ENCODE peak calls at places on chromosomes 16 and 17, in four cellular contexts. One of them, this sample, is unnamed.

GRCh38 chr16:22322021-22322471 is 24.8 kb downstream of the POLR3E start:
- DNase-seq in fibroblast of lung: no peak
- DNase-seq in MM.1S: no peak
- DNase-seq in uterus: no peak
- DNase-seq in this sample: no peak

GRCh38 chr17:63929860-63930766 is 2.0 kb downstream of the CD79B start:
- DNase-seq in fibroblast of lung: peak; percentile 2
- DNase-seq in uterus: no peak
- DNase-seq in MM.1S: no peak
- DNase-seq in this sample: no peak

GRCh38 chr17:71679832-71680231 is 441.0 kb upstream of the SOX9 start:
- DNase-seq in uterus: no peak
- DNase-seq in fibroblast of lung: no peak
- DNase-seq in MM.1S: no peak
- DNase-seq in this sample: no peak

GRCh38 chr16:29920690-29921371 is 5.2 kb downstream of the KCTD13 start:
- DNase-seq in fibroblast of lung: no peak
- DNase-seq in uterus: no peak
- DNase-seq in MM.1S: no peak
- DNase-seq in this sample: no peak

GRCh38 chr16:57736419-57737281 is 1.1 kb downstream of the KATNB1 start:
- DNase-seq in uterus: no peak
- DNase-seq in fibroblast of lung: peak; percentile 82
- DNase-seq in MM.1S: peak; percentile 40
- DNase-seq in this sample: peak; percentile 75

GRCh38 chr17:13367154-13367553 is 234.6 kb downstream of the HS3ST3A1 start:
- DNase-seq in MM.1S: no peak
- DNase-seq in fibroblast of lung: no peak
- DNase-seq in uterus: no peak
- DNase-seq in this sample: peak; percentile 37

GRCh38 chr16:83981799-83982198 is 13.8 kb downstream of the NECAB2 start:
- DNase-seq in MM.1S: no peak
- DNase-seq in uterus: no peak
- DNase-seq in fibroblast of lung: no peak
- DNase-seq in this sample: no peak

GRCh38 chr16:79469999-79470398 is 130.5 kb downstream of the MAF start:
- DNase-seq in fibroblast of lung: no peak
- DNase-seq in uterus: no peak
- DNase-seq in MM.1S: no peak
- DNase-seq in this sample: no peak

GRCh38 chr17:20206591-20206990 is 197.4 kb downstream of the SPECC1 start:
- DNase-seq in fibroblast of lung: peak; percentile 85
- DNase-seq in uterus: no peak
- DNase-seq in MM.1S: no peak
- DNase-seq in this sample: peak; percentile 77

GRCh38 chr17:72392056-72393010 is 271.5 kb downstream of the SOX9 start:
- DNase-seq in fibroblast of lung: peak; percentile 88
- DNase-seq in uterus: no peak
- DNase-seq in MM.1S: peak; percentile 24
- DNase-seq in this sample: peak; percentile 96

GRCh38 chr17:36926226-36926625 is 11.0 kb upstream of the LHX1 start:
- DNase-seq in fibroblast of lung: no peak
- DNase-seq in MM.1S: no peak
- DNase-seq in uterus: no peak
- DNase-seq in this sample: no peak

GRCh38 chr17:32268734-32269288 is 3.2 kb downstream of the RHBDL3 start:
- DNase-seq in uterus: no peak
- DNase-seq in fibroblast of lung: no peak
- DNase-seq in MM.1S: no peak
- DNase-seq in this sample: no peak

GRCh38 chr17:17877548-17878358 is 41.0 kb upstream of the SREBF1 start:
- DNase-seq in uterus: peak; percentile 82
- DNase-seq in fibroblast of lung: peak; percentile 97
- DNase-seq in MM.1S: no peak
- DNase-seq in this sample: peak; percentile 85

GRCh38 chr16:89606006-89606405 is 7.4 kb upstream of the DPEP1 start:
- DNase-seq in fibroblast of lung: no peak
- DNase-seq in MM.1S: no peak
- DNase-seq in uterus: no peak
- DNase-seq in this sample: no peak

GRCh38 chr17:41417576-41418015 is 6.8 kb downstream of the KRT37 start:
- DNase-seq in fibroblast of lung: no peak
- DNase-seq in uterus: no peak
- DNase-seq in MM.1S: peak; percentile 29
- DNase-seq in this sample: no peak

GRCh38 chr16:88407042-88407420 is 24.3 kb downstream of the ZNF469 start:
- DNase-seq in fibroblast of lung: no peak
- DNase-seq in uterus: no peak
- DNase-seq in MM.1S: no peak
- DNase-seq in this sample: no peak

GRCh38 chr17:75695141-75695829 is 26.0 kb upstream of the ITGB4 start:
- DNase-seq in MM.1S: no peak
- DNase-seq in fibroblast of lung: peak; percentile 24
- DNase-seq in uterus: no peak
- DNase-seq in this sample: peak; percentile 75

GRCh38 chr16:19033761-19034160 is 33.7 kb upstream of the COQ7 start:
- DNase-seq in fibroblast of lung: no peak
- DNase-seq in MM.1S: no peak
- DNase-seq in uterus: no peak
- DNase-seq in this sample: no peak

GRCh38 chr16:73172621-73173312 is 124.8 kb upstream of the ZFHX3 start:
- DNase-seq in uterus: peak; percentile 85
- DNase-seq in MM.1S: no peak
- DNase-seq in fibroblast of lung: peak; percentile 98
- DNase-seq in this sample: peak; percentile 99

GRCh38 chr17:21573961-21574610 is 118.2 kb upstream of the KCNJ18 start:
- DNase-seq in MM.1S: no peak
- DNase-seq in uterus: peak; percentile 72
- DNase-seq in fibroblast of lung: peak; percentile 85
- DNase-seq in this sample: peak; percentile 81

GRCh38 chr16:59021751-59022150 is 287.6 kb upstream of the GOT2 start:
- DNase-seq in fibroblast of lung: peak; percentile 44
- DNase-seq in uterus: no peak
- DNase-seq in MM.1S: no peak
- DNase-seq in this sample: peak; percentile 27

GRCh38 chr16:85359147-85359822 is 247.0 kb upstream of the CIBAR2 start:
- DNase-seq in uterus: no peak
- DNase-seq in fibroblast of lung: peak; percentile 90
- DNase-seq in MM.1S: no peak
- DNase-seq in this sample: peak; percentile 31

GRCh38 chr16:84909686-84910085 is 89.9 kb downstream of the CRISPLD2 start:
- DNase-seq in uterus: no peak
- DNase-seq in MM.1S: no peak
- DNase-seq in fibroblast of lung: no peak
- DNase-seq in this sample: no peak

GRCh38 chr16:57185446-57185944 is 344 bp downstream of the PSME3IP1 start:
- DNase-seq in uterus: peak; percentile 55
- DNase-seq in MM.1S: no peak
- DNase-seq in fibroblast of lung: peak; percentile 60
- DNase-seq in this sample: peak; percentile 84

GRCh38 chr16:9334091-9334490 is 242.6 kb downstream of the HAPSTR1 start:
- DNase-seq in fibroblast of lung: no peak
- DNase-seq in MM.1S: no peak
- DNase-seq in uterus: no peak
- DNase-seq in this sample: no peak

GRCh38 chr16:4175849-4176248 is 59.6 kb upstream of the ADCY9 start:
- DNase-seq in MM.1S: no peak
- DNase-seq in fibroblast of lung: no peak
- DNase-seq in uterus: no peak
- DNase-seq in this sample: no peak

GRCh38 chr16:64615647-64616280 is 506.1 kb downstream of the CDH11 start:
- DNase-seq in fibroblast of lung: peak; percentile 50
- DNase-seq in MM.1S: peak; percentile 50
- DNase-seq in uterus: no peak
- DNase-seq in this sample: no peak

GRCh38 chr17:61393904-61394629 is 5.6 kb upstream of the TBX2 start:
- DNase-seq in fibroblast of lung: peak; percentile 61
- DNase-seq in uterus: no peak
- DNase-seq in MM.1S: no peak
- DNase-seq in this sample: no peak

GRCh38 chr16:69917739-69918138 is 33.4 kb upstream of the CLEC18A start:
- DNase-seq in uterus: peak; percentile 73
- DNase-seq in fibroblast of lung: peak; percentile 94
- DNase-seq in MM.1S: no peak
- DNase-seq in this sample: peak; percentile 98

GRCh38 chr17:76701471-76701967 is 9.2 kb downstream of the MXRA7 start:
- DNase-seq in fibroblast of lung: no peak
- DNase-seq in MM.1S: no peak
- DNase-seq in uterus: no peak
- DNase-seq in this sample: no peak

DNA sequence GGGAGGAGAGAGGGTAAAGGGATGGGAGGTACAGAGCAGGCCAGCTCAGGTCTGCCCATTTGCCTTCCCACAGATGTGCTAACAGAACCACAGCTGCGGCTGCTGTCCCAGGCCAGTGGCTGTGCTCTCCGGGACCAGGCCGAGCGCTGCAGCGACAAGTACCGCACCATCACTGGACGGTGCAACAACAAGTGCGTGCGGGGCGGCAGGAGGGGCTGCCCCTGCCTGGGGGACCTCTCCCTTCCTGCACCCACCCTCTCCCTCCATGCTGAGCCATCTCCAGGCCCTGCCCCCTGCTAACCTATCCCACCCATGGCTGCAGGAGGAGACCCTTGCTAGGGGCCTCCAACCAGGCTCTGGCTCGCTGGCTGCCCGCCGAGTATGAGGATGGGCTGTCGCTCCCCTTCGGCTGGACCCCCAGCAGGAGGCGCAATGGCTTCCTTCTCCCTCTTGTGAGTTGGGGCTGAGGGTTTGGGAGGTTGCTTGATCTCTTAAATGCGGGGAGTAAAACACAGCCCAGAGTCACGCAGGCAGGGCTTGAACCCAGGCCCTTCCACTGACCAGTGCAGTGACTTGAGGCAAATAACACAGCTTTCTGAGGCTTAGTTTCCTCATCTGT is 1.2 kb downstream of the EPX start:
- DNase-seq in fibroblast of lung: no peak
- DNase-seq in MM.1S: no peak
- DNase-seq in uterus: no peak
- DNase-seq in this sample: no peak
- TF ChIP-seq CTCF in fibroblast of lung: no peak
- TF ChIP-seq CTCF in MM.1S: peak; percentile 20
- TF ChIP-seq CTCF in uterus: no peak
- TF ChIP-seq CTCF in this sample: no peak

GRCh38 chr17:74427048-74427762 is 4.7 kb upstream of the GPRC5C start:
- DNase-seq in uterus: no peak
- DNase-seq in MM.1S: no peak
- DNase-seq in fibroblast of lung: no peak
- DNase-seq in this sample: no peak
- H3K4me3 ChIP-seq in uterus: no peak overlapping the region
- H3K4me3 ChIP-seq in MM.1S: no peak overlapping the region
- H3K4me3 ChIP-seq in fibroblast of lung: no peak overlapping the region
- H3K4me3 ChIP-seq in this sample: no peak overlapping the region

DNA sequence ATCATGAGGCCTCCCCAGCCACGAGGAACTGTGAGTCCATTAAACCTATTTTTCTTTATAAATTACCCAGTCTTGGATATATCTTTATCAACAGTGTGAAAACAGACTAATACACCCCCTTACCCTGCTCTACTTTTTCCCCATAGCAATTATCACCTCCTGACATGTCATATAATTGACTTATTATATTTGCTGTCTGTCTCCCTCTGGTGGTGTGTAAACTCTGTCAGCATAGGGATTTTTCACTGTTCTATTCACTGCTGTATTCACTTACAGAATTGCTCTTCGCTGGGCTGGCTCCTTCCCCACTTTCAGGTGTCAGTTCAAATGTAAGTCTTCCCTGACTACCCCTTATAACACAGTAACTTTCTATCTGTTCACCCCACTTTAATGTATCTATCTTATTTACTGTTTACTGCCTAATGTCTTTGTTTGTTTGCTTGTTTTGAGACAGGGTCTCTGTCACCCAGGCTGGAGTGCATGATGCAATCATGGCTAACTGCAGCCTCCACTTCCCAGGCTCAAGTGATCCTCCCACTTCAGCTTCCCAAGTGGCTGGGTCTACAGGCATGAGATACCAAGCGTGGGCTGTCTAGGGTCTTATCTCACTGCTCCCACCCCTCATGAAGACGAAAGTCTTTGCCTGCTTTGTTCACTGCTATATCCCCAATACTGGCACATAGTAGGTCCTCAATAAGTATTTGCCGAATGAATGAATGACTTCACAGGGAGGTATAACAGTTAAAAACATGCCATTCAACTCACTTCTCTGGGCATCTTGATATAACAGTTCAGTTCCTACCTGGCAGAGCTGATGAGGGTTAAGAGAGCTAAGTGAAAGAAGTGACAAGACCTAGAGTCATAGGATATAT is 52.4 kb upstream of the CDH3 start:
- DNase-seq in uterus: no peak
- DNase-seq in fibroblast of lung: no peak
- DNase-seq in MM.1S: no peak
- DNase-seq in this sample: peak; percentile 12
- TF ChIP-seq CTCF in uterus: no peak
- TF ChIP-seq CTCF in fibroblast of lung: no peak
- TF ChIP-seq CTCF in MM.1S: peak; percentile 37
- TF ChIP-seq CTCF in this sample: peak; percentile 32

GRCh38 chr17:42853968-42854790 is 3.2 kb downstream of the AOC3 start:
- DNase-seq in MM.1S: no peak
- DNase-seq in fibroblast of lung: no peak
- DNase-seq in uterus: no peak
- DNase-seq in this sample: no peak
- H3K4me3 ChIP-seq in MM.1S: peak overlapping the region; percentile 15
- H3K4me3 ChIP-seq in fibroblast of lung: no peak overlapping the region
- H3K4me3 ChIP-seq in uterus: peak overlapping the region; percentile 19
- H3K4me3 ChIP-seq in this sample: no peak overlapping the region

GRCh38 chr16:49767998-49768397 is 87.9 kb downstream of the ZNF423 start:
- DNase-seq in fibroblast of lung: no peak
- DNase-seq in MM.1S: no peak
- DNase-seq in uterus: no peak
- DNase-seq in this sample: no peak

GRCh38 chr16:49760815-49761214 is 95.1 kb downstream of the ZNF423 start:
- DNase-seq in uterus: no peak
- DNase-seq in MM.1S: no peak
- DNase-seq in fibroblast of lung: no peak
- DNase-seq in this sample: no peak

GRCh38 chr16:49763826-49764225 is 92.1 kb downstream of the ZNF423 start:
- DNase-seq in MM.1S: no peak
- DNase-seq in fibroblast of lung: no peak
- DNase-seq in uterus: no peak
- DNase-seq in this sample: no peak

GRCh38 chr16:49767414-49767813 is 88.5 kb downstream of the ZNF423 start:
- DNase-seq in uterus: no peak
- DNase-seq in MM.1S: no peak
- DNase-seq in fibroblast of lung: no peak
- DNase-seq in this sample: no peak

GRCh38 chr16:49766280-49766679 is 89.6 kb downstream of the ZNF423 start:
- DNase-seq in fibroblast of lung: no peak
- DNase-seq in uterus: no peak
- DNase-seq in MM.1S: no peak
- DNase-seq in this sample: no peak
- TF ChIP-seq CTCF in fibroblast of lung: no peak
- TF ChIP-seq CTCF in uterus: no peak
- TF ChIP-seq CTCF in MM.1S: no peak
- TF ChIP-seq CTCF in this sample: no peak

DNA sequence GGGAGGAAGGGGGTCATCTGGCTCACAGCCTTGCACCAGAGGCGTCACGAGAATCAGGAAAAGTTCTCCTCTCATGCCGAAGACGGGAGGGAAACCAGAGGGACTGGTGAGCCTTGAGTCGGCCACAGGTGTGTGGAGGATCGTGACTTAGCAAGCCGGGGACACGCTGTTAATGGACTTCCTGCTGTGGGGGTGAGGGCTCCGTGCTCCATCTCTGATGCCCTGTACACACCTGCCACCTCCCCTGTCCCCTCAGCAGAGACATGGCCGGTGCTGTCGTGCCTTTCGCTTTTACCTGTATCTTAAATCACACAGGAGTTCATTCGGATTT is 75.8 kb upstream of the ZNF750 start:
- DNase-seq in MM.1S: no peak
- DNase-seq in fibroblast of lung: no peak
- DNase-seq in uterus: no peak
- DNase-seq in this sample: no peak
- H3K4me3 ChIP-seq in MM.1S: no peak overlapping the region
- H3K4me3 ChIP-seq in fibroblast of lung: no peak overlapping the region
- H3K4me3 ChIP-seq in uterus: no peak overlapping the region
- H3K4me3 ChIP-seq in this sample: no peak overlapping the region

This sample was measured in fibroblast of mammary gland.